ENCODE peak calls at places on chromosome 12, in four cellular contexts. Z, W, L and O are unnamed samples.

GRCh38 chr12:72989458-72989947 is 717.3 kb downstream of the TRHDE start:
- DNase-seq in Z (no peak), W (no peak), L (no peak), O (no peak)

GRCh38 chr12:120399531-120399930 is 30.6 kb upstream of the MSI1 start:
- DNase-seq in Z (no peak), W (no peak), L (no peak), O (no peak)

GRCh38 chr12:132565365-132565764 is 45.0 kb downstream of the LRCOL1 start:
- DNase-seq in Z (no peak), W (no peak), L (no peak), O (no peak)

GRCh38 chr12:25287610-25288009 is 36.9 kb upstream of the KRAS start:
- DNase-seq in Z (no peak), W (no peak), L (no peak), O (no peak)

GRCh38 chr12:50825372-50825838 is 17.3 kb upstream of the TMPRSS12 start:
- DNase-seq in Z (no peak), W (no peak), L (peak), O (no peak)

GRCh38 chr12:131672311-131672940 is 38.5 kb upstream of the SFSWAP start:
- DNase-seq in Z (no peak), W (no peak), L (no peak), O (no peak)

GRCh38 chr12:9323144-9323681 is 115.0 kb upstream of the PZP start:
- DNase-seq in Z (no peak), W (no peak), L (no peak), O (no peak)

GRCh38 chr12:43982544-43982943 is 146.7 kb downstream of the TMEM117 start:
- DNase-seq in Z (no peak), W (no peak), L (no peak), O (no peak)

GRCh38 chr12:124939428-124940142 is 25.1 kb upstream of the UBC start:
- DNase-seq in Z (no peak), W (no peak), L (no peak), O (no peak)

GRCh38 chr12:57983150-57983857 is 41.9 kb downstream of the ATP23 start:
- DNase-seq in Z (peak), W (no peak), L (peak), O (no peak)

GRCh38 chr12:65631621-65632111 is 192.6 kb upstream of the HMGA2 start:
- DNase-seq in Z (no peak), W (no peak), L (no peak), O (no peak)

GRCh38 chr12:27549231-27549800 is 25.3 kb downstream of the PPFIBP1 start:
- DNase-seq in Z (no peak), W (no peak), L (no peak), O (no peak)

GRCh38 chr12:107318804-107319535 is 225.6 kb upstream of the CRY1 start:
- DNase-seq in Z (peak), W (no peak), L (peak), O (no peak)

GRCh38 chr12:121801601-121802484 is 2.0 kb upstream of the SETD1B start:
- DNase-seq in Z (no peak), W (peak), L (peak), O (no peak)

GRCh38 chr12:110704750-110705149 is 15.8 kb upstream of the HVCN1 start:
- DNase-seq in Z (no peak), W (no peak), L (peak), O (no peak)

GRCh38 chr12:58988643-58989042 is 68.3 kb upstream of the LRIG3 start:
- DNase-seq in Z (no peak), W (no peak), L (no peak), O (no peak)